ENCODE peak calls at places on chromosomes 12 and 14, in eight cellular contexts. M is T-helper 1 cell; Q is fibroblast of lung; K is activated CD8-positive, alpha-beta memory T cell treated with anti-CD3 and anti-CD28 coated beads for 24 hours; C is activated effector memory CD4-positive, alpha-beta T cell treated with Interleukin-2 at 50 U/mL for 16 hours; U is GM20000; Y is KG1; H is astrocyte of the hippocampus. G is an unnamed sample.

GRCh38 chr12:55830601-55831406 is 1.4 kb upstream of the DNAJC14 start:
- DNase-seq in M (peak), Q (peak), K (peak), C (peak), U (peak), Y (no peak), H (peak), G (no peak)

GRCh38 chr14:44564908-44565307 is 57.8 kb upstream of the FSCB start:
- DNase-seq in M (no peak), Q (peak), K (no peak), C (no peak), U (no peak), Y (no peak), H (no peak), G (no peak)

GRCh38 chr12:52508211-52508610 is 12.0 kb downstream of the KRT5 start:
- DNase-seq in M (no peak), Q (peak), K (no peak), C (no peak), U (no peak), Y (no peak), H (no peak), G (no peak)

GRCh38 chr14:102255401-102256190 is 49.4 kb downstream of the MOK start:
- DNase-seq in M (no peak), Q (peak), K (no peak), C (no peak), U (no peak), Y (no peak), H (peak), G (no peak)

GRCh38 chr12:20421338-20421890 is 53.1 kb downstream of the PDE3A start:
- DNase-seq in M (no peak), Q (no peak), K (no peak), C (no peak), U (peak), Y (no peak), H (peak), G (no peak)

GRCh38 chr12:56197921-56198635 is 8.8 kb upstream of the SMARCC2 start:
- DNase-seq in M (no peak), Q (no peak), K (no peak), C (no peak), U (no peak), Y (no peak), H (no peak), G (no peak)

GRCh38 chr14:99273724-99274345 is 1.8 kb upstream of the BCL11B start:
- DNase-seq in M (no peak), Q (peak), K (peak), C (no peak), U (no peak), Y (no peak), H (peak), G (no peak)

GRCh38 chr12:85273411-85274075 is 6.5 kb upstream of the ALX1 start:
- DNase-seq in M (no peak), Q (no peak), K (no peak), C (no peak), U (no peak), Y (no peak), H (peak), G (no peak)

GRCh38 chr12:12705833-12706520 is 10.0 kb upstream of the GPR19 start:
- DNase-seq in M (peak), Q (no peak), K (peak), C (peak), U (no peak), Y (peak), H (peak), G (no peak)

GRCh38 chr14:52175982-52176502 is 91.5 kb upstream of the PTGDR start:
- DNase-seq in M (no peak), Q (no peak), K (no peak), C (peak), U (no peak), Y (peak), H (no peak), G (peak)

GRCh38 chr12:132282031-132282949 is 47.1 kb downstream of the GALNT9 start:
- DNase-seq in M (no peak), Q (no peak), K (no peak), C (no peak), U (no peak), Y (no peak), H (no peak), G (no peak)